ENCODE peak calls at places on chromosomes 7 and 10, in seven cellular contexts. One of them, this sample, is unnamed.

GRCh38 chr10:42990016-42990720 is 86.7 kb upstream of the RET start:
- DNase-seq in MM.1S: no peak
- DNase-seq in OCI-LY7: no peak
- DNase-seq in GM23338: no peak
- DNase-seq in GM23248: no peak
- DNase-seq in neural progenitor cell: no peak
- DNase-seq in HCT116: no peak
- DNase-seq in this sample: peak

GRCh38 chr10:93438796-93439253 is 43.3 kb downstream of the MYOF start:
- DNase-seq in HCT116: peak
- DNase-seq in GM23248: no peak
- DNase-seq in neural progenitor cell: peak
- DNase-seq in MM.1S: no peak
- DNase-seq in GM23338: peak
- DNase-seq in OCI-LY7: no peak
- DNase-seq in this sample: peak

GRCh38 chr10:124653811-124654651 is 90.1 kb downstream of the FAM53B start:
- DNase-seq in HCT116: no peak
- DNase-seq in MM.1S: no peak
- DNase-seq in GM23248: peak
- DNase-seq in GM23338: no peak
- DNase-seq in neural progenitor cell: no peak
- DNase-seq in OCI-LY7: no peak
- DNase-seq in this sample: no peak

GRCh38 chr10:60942604-60943269 is 1.2 kb downstream of the RHOBTB1 start:
- DNase-seq in HCT116: no peak
- DNase-seq in GM23338: peak
- DNase-seq in OCI-LY7: no peak
- DNase-seq in GM23248: peak
- DNase-seq in neural progenitor cell: no peak
- DNase-seq in MM.1S: no peak
- DNase-seq in this sample: peak

GRCh38 chr10:14953452-14954000 is 370 bp downstream of the DCLRE1C start:
- DNase-seq in MM.1S: peak
- DNase-seq in HCT116: peak
- DNase-seq in OCI-LY7: peak
- DNase-seq in GM23248: peak
- DNase-seq in neural progenitor cell: peak
- DNase-seq in GM23338: peak
- DNase-seq in this sample: peak

GRCh38 chr10:11180228-11180627 is 162.6 kb downstream of the CELF2 start:
- DNase-seq in HCT116: no peak
- DNase-seq in neural progenitor cell: no peak
- DNase-seq in GM23338: no peak
- DNase-seq in OCI-LY7: no peak
- DNase-seq in GM23248: no peak
- DNase-seq in MM.1S: peak
- DNase-seq in this sample: no peak

GRCh38 chr7:98300595-98301372 is 19.3 kb downstream of the BRI3 start:
- DNase-seq in neural progenitor cell: no peak
- DNase-seq in MM.1S: no peak
- DNase-seq in HCT116: no peak
- DNase-seq in GM23248: no peak
- DNase-seq in GM23338: no peak
- DNase-seq in OCI-LY7: no peak
- DNase-seq in this sample: no peak

GRCh38 chr10:13637894-13638293 is 51.1 kb downstream of the PRPF18 start:
- DNase-seq in GM23248: no peak
- DNase-seq in HCT116: no peak
- DNase-seq in GM23338: no peak
- DNase-seq in neural progenitor cell: no peak
- DNase-seq in OCI-LY7: no peak
- DNase-seq in MM.1S: no peak
- DNase-seq in this sample: no peak

GRCh38 chr7:10483671-10484070 is 490.0 kb upstream of the PHF14 start:
- DNase-seq in GM23338: no peak
- DNase-seq in HCT116: no peak
- DNase-seq in neural progenitor cell: no peak
- DNase-seq in OCI-LY7: no peak
- DNase-seq in MM.1S: no peak
- DNase-seq in GM23248: no peak
- DNase-seq in this sample: no peak

GRCh38 chr7:139370943-139371313 is 11.2 kb downstream of the LUC7L2 start:
- DNase-seq in HCT116: no peak
- DNase-seq in neural progenitor cell: no peak
- DNase-seq in GM23338: peak
- DNase-seq in OCI-LY7: no peak
- DNase-seq in GM23248: no peak
- DNase-seq in MM.1S: no peak
- DNase-seq in this sample: no peak

GRCh38 chr10:90306187-90306586 is 551.7 kb downstream of the HTR7 start:
- DNase-seq in GM23248: no peak
- DNase-seq in neural progenitor cell: no peak
- DNase-seq in GM23338: no peak
- DNase-seq in OCI-LY7: no peak
- DNase-seq in MM.1S: no peak
- DNase-seq in HCT116: peak
- DNase-seq in this sample: no peak

GRCh38 chr7:28903779-28904538 is 54.2 kb downstream of the TRIL start:
- DNase-seq in MM.1S: no peak
- DNase-seq in GM23338: no peak
- DNase-seq in neural progenitor cell: no peak
- DNase-seq in HCT116: no peak
- DNase-seq in OCI-LY7: no peak
- DNase-seq in GM23248: peak
- DNase-seq in this sample: no peak

GRCh38 chr10:1754506-1755177 is 17.3 kb upstream of the ADARB2 start:
- DNase-seq in GM23248: no peak
- DNase-seq in neural progenitor cell: peak
- DNase-seq in HCT116: no peak
- DNase-seq in MM.1S: no peak
- DNase-seq in GM23338: peak
- DNase-seq in OCI-LY7: no peak
- DNase-seq in this sample: no peak

GRCh38 chr7:30168800-30169584 is 34.2 kb downstream of the MTURN start:
- DNase-seq in GM23248: peak
- DNase-seq in MM.1S: no peak
- DNase-seq in neural progenitor cell: peak
- DNase-seq in OCI-LY7: no peak
- DNase-seq in GM23338: peak
- DNase-seq in HCT116: no peak
- DNase-seq in this sample: peak

GRCh38 chr10:31687545-31688482 is 240.8 kb downstream of the ARHGAP12 start:
- DNase-seq in GM23248: peak
- DNase-seq in OCI-LY7: no peak
- DNase-seq in neural progenitor cell: no peak
- DNase-seq in HCT116: no peak
- DNase-seq in MM.1S: no peak
- DNase-seq in GM23338: no peak
- DNase-seq in this sample: no peak

GRCh38 chr10:77388571-77388970 is 249.0 kb downstream of the KCNMA1 start:
- DNase-seq in GM23248: no peak
- DNase-seq in OCI-LY7: no peak
- DNase-seq in GM23338: no peak
- DNase-seq in neural progenitor cell: no peak
- DNase-seq in MM.1S: no peak
- DNase-seq in HCT116: no peak
- DNase-seq in this sample: no peak

GRCh38 chr10:77386365-77386764 is 251.2 kb downstream of the KCNMA1 start:
- DNase-seq in GM23338: no peak
- DNase-seq in MM.1S: no peak
- DNase-seq in neural progenitor cell: no peak
- DNase-seq in GM23248: no peak
- DNase-seq in HCT116: no peak
- DNase-seq in OCI-LY7: no peak
- DNase-seq in this sample: no peak

GRCh38 chr10:77386833-77387232 is 250.8 kb downstream of the KCNMA1 start:
- DNase-seq in MM.1S: no peak
- DNase-seq in OCI-LY7: no peak
- DNase-seq in neural progenitor cell: no peak
- DNase-seq in GM23338: no peak
- DNase-seq in HCT116: no peak
- DNase-seq in GM23248: peak
- DNase-seq in this sample: peak

GRCh38 chr10:77385315-77385714 is 252.3 kb downstream of the KCNMA1 start:
- DNase-seq in GM23248: no peak
- DNase-seq in MM.1S: no peak
- DNase-seq in HCT116: no peak
- DNase-seq in GM23338: no peak
- DNase-seq in OCI-LY7: no peak
- DNase-seq in neural progenitor cell: no peak
- DNase-seq in this sample: no peak

GRCh38 chr10:77387247-77387646 is 250.4 kb downstream of the KCNMA1 start:
- DNase-seq in MM.1S: no peak
- DNase-seq in HCT116: no peak
- DNase-seq in GM23248: no peak
- DNase-seq in neural progenitor cell: no peak
- DNase-seq in GM23338: no peak
- DNase-seq in OCI-LY7: no peak
- DNase-seq in this sample: no peak
- TF ChIP-seq EZH2phosphoT487 in MM.1S: no peak
- TF ChIP-seq EZH2phosphoT487 in HCT116: no peak
- TF ChIP-seq EZH2phosphoT487 in GM23248: no peak
- TF ChIP-seq EZH2phosphoT487 in neural progenitor cell: no peak
- TF ChIP-seq EZH2phosphoT487 in GM23338: no peak
- TF ChIP-seq EZH2phosphoT487 in OCI-LY7: no peak
- TF ChIP-seq EZH2phosphoT487 in this sample: no peak

GRCh38 chr10:30046476-30046875 is 12.9 kb downstream of the JCAD start:
- DNase-seq in HCT116: no peak
- DNase-seq in GM23338: no peak
- DNase-seq in MM.1S: no peak
- DNase-seq in OCI-LY7: no peak
- DNase-seq in neural progenitor cell: no peak
- DNase-seq in GM23248: no peak
- DNase-seq in this sample: no peak

GRCh38 chr10:30047924-30048531 is 11.4 kb downstream of the JCAD start:
- DNase-seq in HCT116: no peak
- DNase-seq in GM23338: no peak
- DNase-seq in OCI-LY7: no peak
- DNase-seq in GM23248: no peak
- DNase-seq in MM.1S: no peak
- DNase-seq in neural progenitor cell: no peak
- DNase-seq in this sample: no peak

GRCh38 chr10:30051220-30051619 is 8.2 kb downstream of the JCAD start:
- DNase-seq in GM23338: no peak
- DNase-seq in neural progenitor cell: no peak
- DNase-seq in MM.1S: no peak
- DNase-seq in HCT116: no peak
- DNase-seq in OCI-LY7: no peak
- DNase-seq in GM23248: no peak
- DNase-seq in this sample: no peak

GRCh38 chr10:30047430-30047829 is 12.0 kb downstream of the JCAD start:
- DNase-seq in GM23338: no peak
- DNase-seq in OCI-LY7: no peak
- DNase-seq in MM.1S: no peak
- DNase-seq in HCT116: no peak
- DNase-seq in neural progenitor cell: no peak
- DNase-seq in GM23248: no peak
- DNase-seq in this sample: no peak

DNA sequence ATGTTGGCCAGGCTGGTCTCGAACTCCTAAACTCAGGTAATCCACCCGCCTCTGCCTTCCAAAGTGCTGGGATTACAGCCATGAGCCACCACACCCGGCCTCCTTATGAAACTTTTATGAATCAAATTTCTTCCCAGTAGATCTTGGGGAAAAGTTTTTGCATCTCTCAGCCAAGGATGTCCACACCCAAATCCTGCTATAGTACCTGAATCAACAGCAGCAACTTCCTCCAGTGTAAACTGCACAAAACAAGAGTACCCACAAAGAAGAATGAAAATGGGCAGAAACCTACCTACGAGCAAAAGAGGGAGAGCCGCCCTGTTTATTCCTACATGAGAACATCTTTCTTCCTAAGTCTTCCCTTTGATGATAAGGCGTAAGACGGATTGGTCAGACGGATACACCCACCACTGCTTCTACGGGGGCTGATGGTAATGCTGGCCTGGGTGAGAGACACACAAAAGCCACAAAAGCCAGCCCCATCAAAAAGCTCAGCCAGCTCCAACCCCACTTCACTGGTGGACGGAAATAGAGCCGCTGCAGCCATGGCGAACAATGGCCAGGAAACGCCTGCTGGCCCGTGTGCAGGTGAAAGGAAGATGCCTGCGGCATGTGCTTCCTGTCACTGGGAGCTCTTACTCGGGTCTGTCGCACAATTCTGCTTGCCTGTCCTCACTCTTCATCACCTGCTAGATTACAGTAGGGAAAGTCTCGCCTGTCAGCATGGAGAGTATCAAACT is 10.4 kb downstream of the JCAD start:
- DNase-seq in HCT116: no peak
- DNase-seq in GM23248: no peak
- DNase-seq in OCI-LY7: peak
- DNase-seq in GM23338: no peak
- DNase-seq in neural progenitor cell: no peak
- DNase-seq in MM.1S: no peak
- DNase-seq in this sample: no peak
- H2AFZ ChIP-seq in HCT116: no peak
- H2AFZ ChIP-seq in GM23248: no peak
- H2AFZ ChIP-seq in OCI-LY7: no peak
- H2AFZ ChIP-seq in GM23338: peak
- H2AFZ ChIP-seq in neural progenitor cell: no peak
- H2AFZ ChIP-seq in MM.1S: no peak
- H2AFZ ChIP-seq in this sample: no peak

DNA sequence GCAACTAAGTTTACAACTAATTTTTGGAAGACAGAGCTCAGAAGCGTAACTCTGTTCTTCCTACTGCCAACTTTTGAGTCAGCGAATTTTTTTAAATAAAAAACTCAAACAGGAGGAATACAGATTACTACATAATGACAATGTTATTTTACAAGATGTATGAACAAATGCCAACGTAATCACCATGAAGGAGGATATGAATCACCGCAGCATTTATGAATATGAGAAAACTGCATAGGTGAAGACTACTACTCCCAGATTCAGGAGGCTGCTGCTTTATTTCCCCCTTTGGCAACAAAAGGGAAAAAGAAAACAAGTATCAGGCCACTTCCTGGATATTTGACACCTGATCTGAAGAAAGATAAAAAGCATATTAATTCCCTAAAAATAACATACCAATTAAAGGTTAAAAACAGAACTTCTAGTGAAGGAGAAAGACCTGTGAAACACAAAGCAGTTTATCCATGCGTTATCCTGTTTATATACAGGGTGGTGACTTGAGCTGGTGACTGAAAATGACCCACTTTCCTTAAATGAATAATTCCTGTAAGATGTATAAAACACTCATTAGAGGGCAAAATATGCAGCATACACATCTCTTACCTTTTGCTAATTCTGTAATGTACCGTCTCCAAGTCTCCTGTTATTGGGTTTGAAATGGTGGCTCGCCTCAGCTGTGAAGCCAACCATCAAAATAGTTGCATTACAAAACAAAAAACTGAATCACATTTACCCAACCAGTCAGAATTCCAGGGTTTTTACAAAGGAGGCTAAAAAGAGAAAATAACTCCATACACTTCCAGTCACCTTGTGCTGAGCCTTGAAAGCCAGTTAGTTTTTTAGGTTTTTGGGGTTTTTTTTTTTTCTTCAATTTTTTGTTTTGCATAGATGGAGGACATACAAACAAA is 52.0 kb downstream of the P4HA1 start:
- DNase-seq in GM23338: peak
- DNase-seq in neural progenitor cell: no peak
- DNase-seq in HCT116: no peak
- DNase-seq in GM23248: peak
- DNase-seq in OCI-LY7: no peak
- DNase-seq in MM.1S: no peak
- DNase-seq in this sample: no peak
- H3K27ac ChIP-seq in GM23338: peak
- H3K27ac ChIP-seq in neural progenitor cell: peak
- H3K27ac ChIP-seq in HCT116: no peak
- H3K27ac ChIP-seq in GM23248: peak
- H3K27ac ChIP-seq in OCI-LY7: no peak
- H3K27ac ChIP-seq in MM.1S: no peak
- H3K27ac ChIP-seq in this sample: peak

GRCh38 chr10:132447446-132448247 is 50.6 kb downstream of the PWWP2B start:
- DNase-seq in OCI-LY7: peak
- DNase-seq in GM23248: no peak
- DNase-seq in MM.1S: no peak
- DNase-seq in neural progenitor cell: peak
- DNase-seq in HCT116: no peak
- DNase-seq in GM23338: peak
- DNase-seq in this sample: peak
- TF ChIP-seq EZH2phosphoT487 in OCI-LY7: no peak
- TF ChIP-seq EZH2phosphoT487 in GM23248: no peak
- TF ChIP-seq EZH2phosphoT487 in MM.1S: no peak
- TF ChIP-seq EZH2phosphoT487 in neural progenitor cell: no peak
- TF ChIP-seq EZH2phosphoT487 in HCT116: no peak
- TF ChIP-seq EZH2phosphoT487 in GM23338: no peak
- TF ChIP-seq EZH2phosphoT487 in this sample: no peak